ENCODE peak calls at places on chromosomes 7 and 10, in seven cellular contexts. V is HCT116, K is PC-3, Z is astrocyte of the spinal cord, A is Calu3, Q is HFFc6, D is GM20000. N is an unnamed sample.

GRCh38 chr7:130367088-130367755 is 13.1 kb upstream of the CPA1 start:
- DNase-seq in V (no peak), K (no peak), Z (no peak), A (no peak), Q (no peak), D (no peak), N (no peak)

GRCh38 chr7:64098-64521 is 128.3 kb upstream of the FAM20C start:
- DNase-seq in V (peak; percentile 21), K (peak; percentile 71), Z (peak; percentile 73), A (peak; percentile 84), Q (peak; percentile 34), D (no peak), N (no peak)

GRCh38 chr7:100532165-100533022 is 6.6 kb upstream of the AGFG2 start:
- DNase-seq in V (no peak), K (no peak), Z (no peak), A (no peak), Q (no peak), D (no peak), N (no peak)

GRCh38 chr7:13829914-13830603 is 159.4 kb downstream of the ETV1 start:
- DNase-seq in V (no peak), K (peak; percentile 75), Z (peak; percentile 68), A (peak; percentile 41), Q (peak; percentile 68), D (no peak), N (no peak)

GRCh38 chr10:110392860-110393732 is 88.4 kb upstream of the SMNDC1 start:
- DNase-seq in V (no peak), K (no peak), Z (no peak), A (no peak), Q (peak; percentile 41), D (no peak), N (no peak)

GRCh38 chr10:107855933-107856332 is 691.4 kb upstream of the SORCS1 start:
- DNase-seq in V (no peak), K (no peak), Z (no peak), A (no peak), Q (no peak), D (no peak), N (no peak)

GRCh38 chr10:12844796-12845524 is 156.6 kb downstream of the CCDC3 start:
- DNase-seq in V (peak; percentile 8), K (peak; percentile 71), Z (peak; percentile 90), A (peak; percentile 11), Q (peak; percentile 54), D (no peak), N (no peak)

GRCh38 chr10:72334196-72334831 is 20.4 kb downstream of the DNAJB12 start:
- DNase-seq in V (no peak), K (no peak), Z (peak; percentile 95), A (no peak), Q (no peak), D (no peak), N (no peak)

GRCh38 chr10:66837990-66838389 is 87.8 kb upstream of the LRRTM3 start:
- DNase-seq in V (no peak), K (peak; percentile 53), Z (peak; percentile 60), A (no peak), Q (peak; percentile 41), D (no peak), N (no peak)

GRCh38 chr10:96089116-96089515 is 41.0 kb upstream of the ZNF518A start:
- DNase-seq in V (no peak), K (no peak), Z (no peak), A (no peak), Q (no peak), D (peak; percentile 10), N (no peak)

GRCh38 chr10:118309911-118310310 is 32.2 kb downstream of the FAM204A start:
- DNase-seq in V (no peak), K (no peak), Z (no peak), A (no peak), Q (no peak), D (no peak), N (no peak)

GRCh38 chr7:40644454-40645188 is 509.8 kb downstream of the SUGCT start:
- DNase-seq in V (no peak), K (no peak), Z (no peak), A (no peak), Q (no peak), D (no peak), N (no peak)

DNA sequence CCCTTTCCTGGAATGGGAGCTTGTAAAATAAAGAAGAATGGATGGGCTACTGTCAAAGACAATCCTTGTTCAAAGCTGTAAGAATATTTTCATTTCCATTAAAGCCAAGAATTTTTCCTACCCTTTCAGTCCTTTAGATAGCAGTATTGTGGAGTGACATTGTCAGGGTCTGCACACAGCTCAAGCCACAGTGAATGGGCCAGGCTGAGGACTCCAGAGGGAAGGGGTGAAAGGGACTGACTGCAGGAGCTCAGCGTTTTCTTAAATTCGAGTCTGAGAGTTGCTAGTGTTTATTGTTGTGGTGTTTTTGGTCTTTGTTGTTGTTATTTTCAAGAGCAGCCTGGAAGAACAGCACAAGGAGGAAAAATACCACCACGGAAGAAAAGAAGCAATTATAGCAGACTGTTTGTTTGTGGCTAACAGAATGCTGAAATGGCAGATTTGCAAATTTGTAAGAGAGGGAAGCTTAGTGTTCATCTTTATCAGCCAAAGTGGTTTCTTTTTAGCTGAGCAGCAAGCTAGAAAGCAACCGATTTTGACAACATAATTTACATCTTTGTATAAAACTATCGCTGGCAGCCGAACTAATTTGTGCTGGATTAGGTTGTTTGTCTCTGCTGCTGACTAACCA is 192.0 kb downstream of the LRMDA start:
- DNase-seq in V (no peak), K (no peak), Z (no peak), A (no peak), Q (no peak), D (no peak), N (no peak)
- TF ChIP-seq CTCF in V (no peak), K (no peak), Z (no peak), A (no peak), Q (no peak), D (no peak), N (no peak)

GRCh38 chr10:1475095-1475583 is 262.2 kb downstream of the ADARB2 start:
- DNase-seq in V (no peak), K (no peak), Z (no peak), A (no peak), Q (no peak), D (no peak), N (no peak)

GRCh38 chr10:1474376-1475094 is 262.8 kb downstream of the ADARB2 start:
- DNase-seq in V (no peak), K (no peak), Z (no peak), A (no peak), Q (no peak), D (no peak), N (no peak)

GRCh38 chr10:1473874-1474273 is 263.5 kb downstream of the ADARB2 start:
- DNase-seq in V (no peak), K (no peak), Z (no peak), A (no peak), Q (no peak), D (no peak), N (no peak)

GRCh38 chr10:1472178-1472577 is 265.1 kb downstream of the ADARB2 start:
- DNase-seq in V (no peak), K (no peak), Z (no peak), A (no peak), Q (no peak), D (no peak), N (no peak)

DNA sequence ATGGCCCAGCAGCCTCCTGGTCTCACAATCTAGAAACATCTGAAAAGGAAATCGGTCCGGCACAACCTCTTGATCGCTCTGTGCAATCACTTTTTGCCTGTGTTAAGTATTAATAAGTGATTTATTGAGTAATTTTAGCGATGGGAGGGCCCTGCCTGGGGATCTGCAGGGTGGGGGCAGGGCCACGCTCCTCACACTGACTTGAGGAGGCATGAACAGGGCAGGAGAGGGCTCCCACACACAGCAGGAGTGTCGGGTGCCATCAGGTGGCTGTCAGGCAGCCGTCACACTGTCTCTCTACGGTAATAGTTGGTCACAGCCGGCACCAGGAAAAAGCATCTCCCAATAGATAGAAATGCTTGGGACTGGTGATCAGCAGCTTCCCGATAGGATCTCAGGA is 264.7 kb downstream of the ADARB2 start:
- DNase-seq in V (no peak), K (no peak), Z (no peak), A (no peak), Q (no peak), D (no peak), N (no peak)
- TF ChIP-seq CTCF in V (no peak), K (no peak), Z (no peak), A (no peak), Q (no peak), D (no peak), N (no peak)

GRCh38 chr7:134703241-134703594 is 56.6 kb downstream of the BPGM start:
- DNase-seq in V (no peak), K (no peak), Z (no peak), A (no peak), Q (no peak), D (no peak), N (no peak)

GRCh38 chr7:134699871-134700270 is 53.2 kb downstream of the BPGM start:
- DNase-seq in V (no peak), K (no peak), Z (no peak), A (no peak), Q (no peak), D (no peak), N (no peak)

GRCh38 chr7:134699021-134699818 is 52.6 kb downstream of the BPGM start:
- DNase-seq in V (no peak), K (no peak), Z (no peak), A (no peak), Q (no peak), D (no peak), N (no peak)

GRCh38 chr7:134702366-134703240 is 56.0 kb downstream of the BPGM start:
- DNase-seq in V (no peak), K (no peak), Z (peak; percentile 82), A (no peak), Q (no peak), D (no peak), N (no peak)

DNA sequence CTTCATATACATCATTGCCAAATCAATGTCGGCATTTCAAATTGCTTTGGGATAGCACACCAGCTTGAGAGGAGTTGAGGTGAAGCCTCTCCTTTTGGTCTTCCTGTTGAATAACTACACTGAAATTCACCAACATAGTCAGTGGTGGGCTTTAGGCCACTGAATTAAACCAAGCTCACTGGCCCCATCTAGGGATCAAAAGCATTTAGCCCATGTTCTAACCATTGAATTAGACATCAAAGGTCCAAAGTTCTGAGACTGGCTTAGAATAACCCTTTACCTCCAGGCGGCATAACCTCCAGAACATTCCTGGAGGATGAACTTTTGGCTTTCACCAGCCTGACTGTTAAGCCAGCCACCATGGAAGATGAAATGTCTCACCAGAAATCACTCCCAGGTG is 54.6 kb downstream of the BPGM start:
- DNase-seq in V (no peak), K (peak; percentile 62), Z (no peak), A (peak; percentile 29), Q (peak; percentile 50), D (peak; percentile 42), N (no peak)
- TF ChIP-seq CTCF in V (peak; percentile 53), K (peak; percentile 73), Z (peak; percentile 58), A (peak; percentile 53), Q (peak; percentile 74), D (peak; percentile 43), N (peak; percentile 45)

DNA sequence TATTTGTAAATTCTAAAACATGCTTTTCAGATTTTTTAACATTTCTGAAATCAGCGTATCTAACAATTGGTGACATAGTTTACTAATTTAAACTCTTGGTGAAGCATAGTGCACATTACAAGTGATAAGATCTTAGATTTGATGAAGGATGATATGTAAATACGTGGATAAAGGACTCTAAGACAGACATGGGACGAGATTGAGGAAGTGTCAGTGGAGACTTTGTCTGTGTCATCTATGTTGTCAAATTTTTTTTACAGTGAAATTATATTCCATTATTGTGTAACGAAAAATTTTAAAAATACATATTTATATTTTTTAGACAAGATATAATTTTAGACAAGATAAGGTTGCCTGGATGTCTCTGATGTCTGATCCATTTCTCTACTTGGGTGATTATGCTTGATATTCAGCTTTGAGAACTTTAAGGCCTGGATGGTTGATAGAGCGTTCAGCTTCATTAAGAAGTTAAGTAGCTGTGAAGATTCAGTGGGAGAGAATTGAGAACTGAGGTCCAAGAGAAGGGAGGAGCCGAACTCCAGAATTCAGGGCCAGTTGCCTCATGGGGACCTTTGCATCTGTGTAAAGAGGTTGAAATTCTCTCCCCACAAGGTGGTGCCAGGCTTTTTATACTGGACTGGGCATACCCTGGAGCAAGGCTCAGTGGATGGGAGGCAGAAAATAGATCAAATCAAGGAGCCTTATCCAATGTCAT is 62.7 kb downstream of the KAT6B start:
- DNase-seq in V (peak; percentile 3), K (peak; percentile 85), Z (no peak), A (peak; percentile 26), Q (peak; percentile 18), D (no peak), N (no peak)
- TF ChIP-seq CTCF in V (peak; percentile 22), K (peak; percentile 94), Z (no peak), A (peak; percentile 13), Q (peak; percentile 48), D (no peak), N (no peak)